ENCODE peak calls at places on chromosomes 1 and 21, in seven cellular contexts. G, D, S, L, C, Y and A are unnamed samples. For H3K9me3, the result is how much of the 10 kb centered on the place peaks cover.

GRCh38 chr1:21594495-21594894 is 74.7 kb downstream of the RAP1GAP start:
- DNase-seq in G (no peak), D (no peak), S (no peak), L (peak), C (no peak), Y (no peak), A (no peak)

GRCh38 chr1:209387969-209388329 is 195.6 kb upstream of the CAMK1G start:
- DNase-seq in G (no peak), D (no peak), S (no peak), L (no peak), C (no peak), Y (no peak), A (no peak)

GRCh38 chr21:40681164-40681859 is 165.6 kb downstream of the DSCAM start:
- DNase-seq in G (no peak), D (no peak), S (peak), L (no peak), C (no peak), Y (no peak), A (no peak)

GRCh38 chr1:156708245-156708661 is 2.9 kb upstream of the CRABP2 start:
- DNase-seq in G (peak), D (no peak), S (no peak), L (no peak), C (no peak), Y (no peak), A (no peak)

GRCh38 chr1:23423415-23424170 is 955 bp downstream of the TCEA3 start:
- DNase-seq in G (peak), D (peak), S (no peak), L (peak), C (no peak), Y (no peak), A (no peak)

GRCh38 chr21:36237441-36237840 is 80.8 kb downstream of the DOP1B start:
- DNase-seq in G (no peak), D (no peak), S (no peak), L (no peak), C (no peak), Y (no peak), A (no peak)

GRCh38 chr1:232319106-232319505 is 310.8 kb downstream of the SIPA1L2 start:
- DNase-seq in G (no peak), D (no peak), S (peak), L (peak), C (no peak), Y (no peak), A (no peak)

GRCh38 chr21:14712121-14712520 is 166.0 kb upstream of the SAMSN1 start:
- DNase-seq in G (no peak), D (no peak), S (no peak), L (no peak), C (no peak), Y (no peak), A (no peak)

GRCh38 chr1:181990730-181991129 is 70.8 kb downstream of the ZNF648 start:
- DNase-seq in G (no peak), D (no peak), S (no peak), L (no peak), C (no peak), Y (no peak), A (no peak)

DNA sequence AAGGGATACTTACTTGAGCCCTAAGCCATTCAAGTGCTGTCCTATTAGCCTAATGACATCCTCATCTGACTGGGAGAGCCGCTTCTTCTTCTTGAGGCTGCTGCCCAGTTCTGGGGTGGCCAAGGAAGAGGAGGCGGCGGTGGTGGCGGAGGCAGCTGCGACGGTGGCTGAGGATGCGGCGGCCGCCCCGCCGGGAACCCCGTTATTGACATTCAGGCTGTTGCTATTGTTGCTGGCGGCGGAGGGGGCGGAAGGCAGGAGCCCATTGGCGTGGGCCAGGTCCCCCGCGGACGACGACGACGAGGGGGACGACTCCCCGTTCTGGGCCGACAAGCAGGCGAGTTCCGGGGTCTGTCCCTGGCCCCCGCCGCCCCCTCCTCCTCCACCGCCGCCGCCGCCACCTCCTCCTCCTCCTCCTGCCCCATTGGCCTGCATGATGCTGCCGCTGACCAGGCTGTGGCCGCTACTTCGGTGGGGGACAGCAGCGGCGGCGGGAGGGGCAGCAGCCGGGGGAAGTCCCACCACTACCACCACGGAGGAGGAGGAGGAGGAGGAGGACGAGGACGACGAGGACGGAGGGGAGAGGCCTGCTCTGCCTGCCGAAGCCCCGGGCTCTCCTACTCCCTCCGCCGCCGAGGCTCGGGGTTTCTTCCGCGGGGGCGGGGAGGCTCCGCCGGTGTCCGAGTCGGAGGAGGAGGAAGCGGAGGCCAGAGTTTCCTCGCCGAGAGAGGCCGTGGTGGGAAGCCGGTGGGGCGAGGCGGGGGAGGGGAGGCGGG is 738 bp downstream of the WDR26 start:
- DNase-seq in G (peak), D (peak), S (peak), L (peak), C (peak), Y (peak), A (peak)
- H3K27ac ChIP-seq in G (no peak), D (peak), S (peak), L (peak), C (peak), Y (peak), A (peak)

DNA sequence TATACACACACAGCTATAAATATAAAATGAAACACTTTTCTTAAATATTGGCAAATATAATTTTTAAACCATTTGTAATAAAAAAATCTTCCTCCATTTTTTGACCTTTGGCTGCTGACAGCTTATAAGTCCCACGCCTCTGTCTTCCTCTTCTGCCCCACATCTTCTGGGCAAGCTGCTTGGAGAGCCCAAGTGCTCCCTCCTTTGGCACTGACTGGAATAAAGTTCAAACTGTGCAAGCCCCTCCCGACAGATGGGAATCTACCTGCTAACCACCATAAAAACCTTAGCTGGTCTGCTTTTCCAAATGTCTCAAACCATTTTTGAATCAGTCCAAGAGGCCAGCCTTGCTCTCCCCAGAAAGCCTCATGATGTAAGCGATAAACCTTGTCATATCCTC is 99.7 kb downstream of the SNX7 start:
- DNase-seq in G (peak), D (no peak), S (no peak), L (peak), C (no peak), Y (peak), A (no peak)
- TF ChIP-seq CTCF in G (peak), D (peak), S (no peak), L (no peak), C (no peak), Y (peak), A (no peak)

DNA sequence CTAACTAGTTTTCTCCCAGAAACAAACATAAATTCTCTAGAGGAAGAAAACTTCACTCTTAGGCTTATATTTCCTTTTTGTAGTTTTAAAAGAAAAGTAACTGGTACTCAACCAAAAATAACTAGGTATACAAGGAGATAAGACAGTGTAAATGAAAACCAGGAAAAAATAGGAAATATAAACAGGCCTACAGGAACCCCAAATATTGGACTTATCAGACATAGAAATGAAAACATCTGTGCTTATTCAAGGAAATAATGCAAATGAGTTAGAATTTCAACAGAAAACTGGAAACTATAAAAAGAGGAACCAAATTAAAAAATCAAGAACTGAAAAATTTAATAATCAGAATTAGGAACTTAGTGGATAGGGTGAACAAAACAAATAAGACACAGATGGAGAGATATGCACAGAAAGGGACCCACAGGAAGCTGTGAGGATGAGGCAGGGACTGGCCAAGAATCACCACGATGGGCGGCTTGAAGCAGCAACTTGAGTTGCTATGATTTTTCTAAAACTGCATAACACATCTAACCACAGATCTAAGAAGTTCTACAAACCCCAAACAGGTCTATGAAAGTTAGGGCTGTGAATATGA is 67.5 kb upstream of the ACTRT2 start:
- DNase-seq in G (no peak), D (no peak), S (no peak), L (no peak), C (no peak), Y (peak), A (no peak)
- H3K9me3 ChIP-seq in G (half or more), D (under half), S (half or more), L (under half), C (under half), Y (under half), A (under half)

GRCh38 chr1:103248417-103249102 is 140.2 kb upstream of the COL11A1 start:
- DNase-seq in G (no peak), D (no peak), S (no peak), L (no peak), C (no peak), Y (no peak), A (no peak)
- H3K27ac ChIP-seq in G (no peak), D (no peak), S (no peak), L (no peak), C (no peak), Y (no peak), A (no peak)

GRCh38 chr1:205227584-205228006 is at the start of gene TMCC2:
- DNase-seq in G (peak), D (peak), S (peak), L (peak), C (peak), Y (peak), A (peak)

GRCh38 chr1:205229916-205230700 is 2.4 kb downstream of the TMCC2 start:
- DNase-seq in G (no peak), D (no peak), S (no peak), L (no peak), C (no peak), Y (peak), A (no peak)

GRCh38 chr1:205230965-205231364 is 3.2 kb downstream of the TMCC2 start:
- DNase-seq in G (no peak), D (no peak), S (no peak), L (no peak), C (no peak), Y (no peak), A (no peak)

GRCh38 chr1:205228052-205228451 is 306 bp downstream of the TMCC2 start:
- DNase-seq in G (no peak), D (no peak), S (no peak), L (no peak), C (peak), Y (peak), A (no peak)

DNA sequence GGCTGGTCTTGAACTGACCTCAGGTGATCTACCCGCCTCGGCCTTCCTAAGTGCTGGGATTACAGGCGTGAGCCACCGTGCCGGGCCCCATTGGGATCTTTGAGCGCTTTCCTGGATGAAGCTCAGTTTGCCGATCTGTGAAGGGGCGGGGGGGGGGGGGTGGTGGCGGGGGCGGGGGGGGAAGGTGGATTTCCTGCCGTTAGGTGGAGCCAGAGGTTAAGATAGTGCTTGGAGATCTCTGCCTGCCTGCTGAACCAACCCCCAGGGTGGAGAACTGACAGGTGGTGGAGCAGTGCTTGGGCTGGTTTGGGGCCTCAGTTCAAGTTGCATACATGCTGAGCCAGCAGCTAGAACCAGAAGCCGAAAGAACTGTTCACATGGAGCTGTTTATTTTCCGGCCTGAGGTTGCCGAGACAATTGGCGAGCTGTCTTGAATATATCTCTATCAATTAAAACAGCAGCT is 1.7 kb downstream of the TMCC2 start:
- DNase-seq in G (peak), D (no peak), S (no peak), L (peak), C (peak), Y (peak), A (peak)
- TF ChIP-seq CTCF in G (peak), D (peak), S (peak), L (no peak), C (peak), Y (peak), A (no peak)

GRCh38 chr1:2999138-2999537 is 22.1 kb upstream of the ACTRT2 start:
- DNase-seq in G (no peak), D (no peak), S (no peak), L (no peak), C (no peak), Y (no peak), A (no peak)

GRCh38 chr1:3000214-3000613 is 21.1 kb upstream of the ACTRT2 start:
- DNase-seq in G (no peak), D (no peak), S (no peak), L (no peak), C (no peak), Y (no peak), A (no peak)

GRCh38 chr1:2998503-2999100 is 22.7 kb upstream of the ACTRT2 start:
- DNase-seq in G (no peak), D (no peak), S (peak), L (no peak), C (no peak), Y (no peak), A (no peak)

GRCh38 chr1:3000671-3001470 is 20.4 kb upstream of the ACTRT2 start:
- DNase-seq in G (no peak), D (no peak), S (no peak), L (no peak), C (no peak), Y (no peak), A (no peak)

GRCh38 chr1:2999571-2999970 is 21.7 kb upstream of the ACTRT2 start:
- DNase-seq in G (no peak), D (peak), S (no peak), L (no peak), C (no peak), Y (no peak), A (no peak)
- H3K9me3 ChIP-seq in G (half or more), D (under half), S (under half), L (under half), C (under half), Y (under half), A (under half)

GRCh38 chr1:204128464-204128963 is 23.3 kb downstream of the ETNK2 start:
- DNase-seq in G (no peak), D (no peak), S (no peak), L (no peak), C (no peak), Y (peak), A (no peak)
- H3K27ac ChIP-seq in G (no peak), D (peak), S (peak), L (no peak), C (no peak), Y (no peak), A (no peak)

GRCh38 chr1:237124856-237125462 is 83.0 kb downstream of the RYR2 start:
- DNase-seq in G (no peak), D (no peak), S (no peak), L (no peak), C (no peak), Y (peak), A (no peak)
- TF ChIP-seq CTCF in G (peak), D (peak), S (peak), L (peak), C (no peak), Y (peak), A (no peak)

GRCh38 chr1:247147781-247148180 is 24.0 kb downstream of the ZNF124 start:
- DNase-seq in G (no peak), D (no peak), S (no peak), L (no peak), C (no peak), Y (no peak), A (no peak)

GRCh38 chr1:247146671-247147070 is 25.1 kb downstream of the ZNF124 start:
- DNase-seq in G (no peak), D (no peak), S (no peak), L (no peak), C (no peak), Y (no peak), A (no peak)

DNA sequence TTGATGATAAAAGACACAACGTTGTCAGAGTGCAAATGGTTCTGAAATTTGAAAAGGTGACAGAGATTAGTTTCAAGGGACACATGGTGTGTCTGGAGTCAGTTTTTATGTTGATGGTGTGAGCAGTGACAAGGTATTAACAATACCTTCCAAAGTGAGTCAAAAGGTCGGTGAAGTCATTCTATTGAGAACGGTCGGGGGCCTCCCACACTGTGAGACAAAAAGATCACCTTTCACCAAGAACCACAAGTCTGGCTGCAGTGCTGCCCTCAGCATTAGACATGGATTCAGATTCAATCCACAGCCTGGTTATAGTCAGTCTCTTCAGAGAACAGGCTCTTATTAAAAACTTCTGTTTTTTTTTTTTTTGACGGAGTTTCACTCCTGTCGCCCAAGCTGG is 26.5 kb downstream of the ZNF124 start:
- DNase-seq in G (no peak), D (no peak), S (no peak), L (no peak), C (no peak), Y (no peak), A (no peak)
- H3K9me3 ChIP-seq in G (under half), D (under half), S (half or more), L (under half), C (under half), Y (under half), A (half or more)